ENCODE peak calls at places on chromosomes 1 and 21, in eight cellular contexts. One of them, this sample, is unnamed.

GRCh38 chr21:46381521-46381920 is 57.6 kb downstream of the PCNT start:
- DNase-seq in AG04450: no peak
- DNase-seq in CD4-positive, alpha-beta T cell: no peak
- DNase-seq in mesenchymal stem cell: no peak
- DNase-seq in psoas muscle: no peak
- DNase-seq in neuronal stem cell: no peak
- DNase-seq in upper lobe of right lung: no peak
- DNase-seq in CD4-positive, CD25-positive, alpha-beta regulatory T cell: no peak
- DNase-seq in this sample: no peak

GRCh38 chr21:46540087-46540710 is 64.7 kb downstream of the S100B start:
- DNase-seq in mesenchymal stem cell: no peak
- DNase-seq in CD4-positive, CD25-positive, alpha-beta regulatory T cell: no peak
- DNase-seq in psoas muscle: no peak
- DNase-seq in upper lobe of right lung: no peak
- DNase-seq in AG04450: no peak
- DNase-seq in CD4-positive, alpha-beta T cell: no peak
- DNase-seq in neuronal stem cell: no peak
- DNase-seq in this sample: no peak

GRCh38 chr1:111904478-111905218 is 84.8 kb downstream of the KCND3 start:
- DNase-seq in AG04450: no peak
- DNase-seq in CD4-positive, CD25-positive, alpha-beta regulatory T cell: no peak
- DNase-seq in upper lobe of right lung: no peak
- DNase-seq in psoas muscle: no peak
- DNase-seq in neuronal stem cell: peak; percentile 53
- DNase-seq in CD4-positive, alpha-beta T cell: no peak
- DNase-seq in mesenchymal stem cell: no peak
- DNase-seq in this sample: no peak

GRCh38 chr1:170711682-170712081 is 47.8 kb downstream of the PRRX1 start:
- DNase-seq in psoas muscle: no peak
- DNase-seq in CD4-positive, CD25-positive, alpha-beta regulatory T cell: no peak
- DNase-seq in neuronal stem cell: no peak
- DNase-seq in CD4-positive, alpha-beta T cell: no peak
- DNase-seq in AG04450: peak; percentile 70
- DNase-seq in mesenchymal stem cell: peak; percentile 17
- DNase-seq in upper lobe of right lung: no peak
- DNase-seq in this sample: no peak

GRCh38 chr21:45767071-45768006 is 123.8 kb downstream of the PCBP3 start:
- DNase-seq in neuronal stem cell: no peak
- DNase-seq in psoas muscle: no peak
- DNase-seq in CD4-positive, CD25-positive, alpha-beta regulatory T cell: peak; percentile 59
- DNase-seq in mesenchymal stem cell: no peak
- DNase-seq in upper lobe of right lung: no peak
- DNase-seq in AG04450: no peak
- DNase-seq in CD4-positive, alpha-beta T cell: peak; percentile 20
- DNase-seq in this sample: no peak

GRCh38 chr1:184210822-184211221 is 159.3 kb downstream of the TSEN15 start:
- DNase-seq in psoas muscle: no peak
- DNase-seq in neuronal stem cell: no peak
- DNase-seq in AG04450: no peak
- DNase-seq in CD4-positive, alpha-beta T cell: no peak
- DNase-seq in upper lobe of right lung: no peak
- DNase-seq in CD4-positive, CD25-positive, alpha-beta regulatory T cell: no peak
- DNase-seq in mesenchymal stem cell: no peak
- DNase-seq in this sample: no peak

GRCh38 chr1:111203681-111204210 is 3.3 kb upstream of the DENND2D start:
- DNase-seq in mesenchymal stem cell: no peak
- DNase-seq in AG04450: no peak
- DNase-seq in CD4-positive, CD25-positive, alpha-beta regulatory T cell: peak; percentile 79
- DNase-seq in CD4-positive, alpha-beta T cell: peak; percentile 52
- DNase-seq in psoas muscle: peak; percentile 77
- DNase-seq in neuronal stem cell: no peak
- DNase-seq in upper lobe of right lung: peak; percentile 97
- DNase-seq in this sample: peak; percentile 87

GRCh38 chr1:66778266-66778665 is 22.8 kb downstream of the INSL5 start:
- DNase-seq in CD4-positive, CD25-positive, alpha-beta regulatory T cell: no peak
- DNase-seq in neuronal stem cell: no peak
- DNase-seq in AG04450: no peak
- DNase-seq in mesenchymal stem cell: no peak
- DNase-seq in psoas muscle: no peak
- DNase-seq in upper lobe of right lung: no peak
- DNase-seq in CD4-positive, alpha-beta T cell: no peak
- DNase-seq in this sample: no peak

GRCh38 chr21:34885125-34885524 is 164.0 kb downstream of the RUNX1 start:
- DNase-seq in upper lobe of right lung: no peak
- DNase-seq in CD4-positive, CD25-positive, alpha-beta regulatory T cell: no peak
- DNase-seq in AG04450: no peak
- DNase-seq in neuronal stem cell: no peak
- DNase-seq in psoas muscle: no peak
- DNase-seq in CD4-positive, alpha-beta T cell: no peak
- DNase-seq in mesenchymal stem cell: no peak
- DNase-seq in this sample: no peak

GRCh38 chr1:111476761-111477309 is 3.1 kb downstream of the C1orf162 start:
- DNase-seq in upper lobe of right lung: no peak
- DNase-seq in CD4-positive, CD25-positive, alpha-beta regulatory T cell: peak; percentile 71
- DNase-seq in CD4-positive, alpha-beta T cell: peak; percentile 33
- DNase-seq in AG04450: no peak
- DNase-seq in psoas muscle: no peak
- DNase-seq in mesenchymal stem cell: no peak
- DNase-seq in neuronal stem cell: no peak
- DNase-seq in this sample: no peak

GRCh38 chr1:202289009-202289408 is 52.7 kb downstream of the UBE2T start:
- DNase-seq in mesenchymal stem cell: no peak
- DNase-seq in CD4-positive, alpha-beta T cell: no peak
- DNase-seq in AG04450: no peak
- DNase-seq in neuronal stem cell: no peak
- DNase-seq in psoas muscle: no peak
- DNase-seq in upper lobe of right lung: no peak
- DNase-seq in CD4-positive, CD25-positive, alpha-beta regulatory T cell: no peak
- DNase-seq in this sample: no peak

GRCh38 chr1:25481625-25482024 is 50.9 kb downstream of the MACO1 start:
- DNase-seq in mesenchymal stem cell: no peak
- DNase-seq in psoas muscle: no peak
- DNase-seq in CD4-positive, CD25-positive, alpha-beta regulatory T cell: no peak
- DNase-seq in upper lobe of right lung: no peak
- DNase-seq in neuronal stem cell: no peak
- DNase-seq in CD4-positive, alpha-beta T cell: no peak
- DNase-seq in AG04450: no peak
- DNase-seq in this sample: no peak

GRCh38 chr1:48793863-48794262 is 17.2 kb upstream of the BEND5 start:
- DNase-seq in CD4-positive, CD25-positive, alpha-beta regulatory T cell: no peak
- DNase-seq in mesenchymal stem cell: no peak
- DNase-seq in upper lobe of right lung: no peak
- DNase-seq in CD4-positive, alpha-beta T cell: no peak
- DNase-seq in AG04450: no peak
- DNase-seq in psoas muscle: no peak
- DNase-seq in neuronal stem cell: no peak
- DNase-seq in this sample: no peak

GRCh38 chr1:26686795-26687194 is 9.0 kb upstream of the ARID1A start:
- DNase-seq in CD4-positive, alpha-beta T cell: no peak
- DNase-seq in AG04450: no peak
- DNase-seq in psoas muscle: no peak
- DNase-seq in neuronal stem cell: no peak
- DNase-seq in CD4-positive, CD25-positive, alpha-beta regulatory T cell: no peak
- DNase-seq in upper lobe of right lung: no peak
- DNase-seq in mesenchymal stem cell: peak; percentile 45
- DNase-seq in this sample: no peak

GRCh38 chr1:71834570-71835441 is 447.5 kb downstream of the NEGR1 start:
- DNase-seq in AG04450: no peak
- DNase-seq in upper lobe of right lung: no peak
- DNase-seq in neuronal stem cell: no peak
- DNase-seq in mesenchymal stem cell: no peak
- DNase-seq in CD4-positive, CD25-positive, alpha-beta regulatory T cell: no peak
- DNase-seq in psoas muscle: no peak
- DNase-seq in CD4-positive, alpha-beta T cell: no peak
- DNase-seq in this sample: no peak

GRCh38 chr1:119080586-119080985 is 59.9 kb downstream of the WARS2 start:
- DNase-seq in neuronal stem cell: no peak
- DNase-seq in psoas muscle: peak; percentile 19
- DNase-seq in mesenchymal stem cell: peak; percentile 76
- DNase-seq in CD4-positive, CD25-positive, alpha-beta regulatory T cell: no peak
- DNase-seq in CD4-positive, alpha-beta T cell: no peak
- DNase-seq in AG04450: peak; percentile 82
- DNase-seq in upper lobe of right lung: no peak
- DNase-seq in this sample: no peak

GRCh38 chr1:22123071-22123390 is 19.9 kb downstream of the WNT4 start:
- DNase-seq in CD4-positive, alpha-beta T cell: no peak
- DNase-seq in neuronal stem cell: no peak
- DNase-seq in mesenchymal stem cell: no peak
- DNase-seq in AG04450: no peak
- DNase-seq in upper lobe of right lung: peak; percentile 60
- DNase-seq in psoas muscle: no peak
- DNase-seq in CD4-positive, CD25-positive, alpha-beta regulatory T cell: no peak
- DNase-seq in this sample: no peak

GRCh38 chr1:22122273-22123070 is 20.4 kb downstream of the WNT4 start:
- DNase-seq in CD4-positive, alpha-beta T cell: no peak
- DNase-seq in psoas muscle: no peak
- DNase-seq in neuronal stem cell: no peak
- DNase-seq in upper lobe of right lung: no peak
- DNase-seq in mesenchymal stem cell: no peak
- DNase-seq in AG04450: no peak
- DNase-seq in CD4-positive, CD25-positive, alpha-beta regulatory T cell: no peak
- DNase-seq in this sample: no peak

GRCh38 chr1:22123901-22124404 is 18.9 kb downstream of the WNT4 start:
- DNase-seq in neuronal stem cell: no peak
- DNase-seq in CD4-positive, CD25-positive, alpha-beta regulatory T cell: no peak
- DNase-seq in upper lobe of right lung: peak; percentile 44
- DNase-seq in AG04450: no peak
- DNase-seq in psoas muscle: no peak
- DNase-seq in mesenchymal stem cell: no peak
- DNase-seq in CD4-positive, alpha-beta T cell: no peak
- DNase-seq in this sample: no peak

GRCh38 chr1:22126531-22126930 is 16.4 kb downstream of the WNT4 start:
- DNase-seq in upper lobe of right lung: no peak
- DNase-seq in psoas muscle: no peak
- DNase-seq in AG04450: no peak
- DNase-seq in mesenchymal stem cell: no peak
- DNase-seq in CD4-positive, alpha-beta T cell: no peak
- DNase-seq in CD4-positive, CD25-positive, alpha-beta regulatory T cell: no peak
- DNase-seq in neuronal stem cell: no peak
- DNase-seq in this sample: no peak

GRCh38 chr1:22124592-22125229 is 18.2 kb downstream of the WNT4 start:
- DNase-seq in upper lobe of right lung: peak; percentile 23
- DNase-seq in CD4-positive, CD25-positive, alpha-beta regulatory T cell: no peak
- DNase-seq in neuronal stem cell: no peak
- DNase-seq in mesenchymal stem cell: no peak
- DNase-seq in CD4-positive, alpha-beta T cell: no peak
- DNase-seq in AG04450: no peak
- DNase-seq in psoas muscle: no peak
- DNase-seq in this sample: no peak
- H3K27ac ChIP-seq in upper lobe of right lung: no peak overlapping the region
- H3K27ac ChIP-seq in CD4-positive, CD25-positive, alpha-beta regulatory T cell: no peak overlapping the region
- H3K27ac ChIP-seq in neuronal stem cell: no peak overlapping the region
- H3K27ac ChIP-seq in mesenchymal stem cell: no peak overlapping the region
- H3K27ac ChIP-seq in CD4-positive, alpha-beta T cell: no peak overlapping the region
- H3K27ac ChIP-seq in AG04450: no peak overlapping the region
- H3K27ac ChIP-seq in psoas muscle: no peak overlapping the region
- H3K27ac ChIP-seq in this sample: no peak overlapping the region

GRCh38 chr1:5189384-5189783 is 535.0 kb downstream of the AJAP1 start:
- DNase-seq in CD4-positive, CD25-positive, alpha-beta regulatory T cell: no peak
- DNase-seq in CD4-positive, alpha-beta T cell: no peak
- DNase-seq in psoas muscle: no peak
- DNase-seq in upper lobe of right lung: no peak
- DNase-seq in neuronal stem cell: no peak
- DNase-seq in AG04450: no peak
- DNase-seq in mesenchymal stem cell: no peak
- DNase-seq in this sample: no peak
- H3K9me3 ChIP-seq in CD4-positive, CD25-positive, alpha-beta regulatory T cell: no peaks in the 10 kb centered on the region
- H3K9me3 ChIP-seq in CD4-positive, alpha-beta T cell: no peaks in the 10 kb centered on the region
- H3K9me3 ChIP-seq in psoas muscle: no peaks in the 10 kb centered on the region
- H3K9me3 ChIP-seq in upper lobe of right lung: no peaks in the 10 kb centered on the region
- H3K9me3 ChIP-seq in neuronal stem cell: no peaks in the 10 kb centered on the region
- H3K9me3 ChIP-seq in AG04450: peaks cover 34% of the 10 kb centered on the region
- H3K9me3 ChIP-seq in mesenchymal stem cell: peaks cover 31% of the 10 kb centered on the region
- H3K9me3 ChIP-seq in this sample: no peaks in the 10 kb centered on the region

GRCh38 chr1:234540404-234540762 is 61.4 kb upstream of the TARBP1 start:
- DNase-seq in CD4-positive, CD25-positive, alpha-beta regulatory T cell: no peak
- DNase-seq in CD4-positive, alpha-beta T cell: no peak
- DNase-seq in upper lobe of right lung: no peak
- DNase-seq in AG04450: no peak
- DNase-seq in psoas muscle: no peak
- DNase-seq in neuronal stem cell: no peak
- DNase-seq in mesenchymal stem cell: no peak
- DNase-seq in this sample: no peak

GRCh38 chr1:234543442-234544093 is 64.6 kb upstream of the TARBP1 start:
- DNase-seq in upper lobe of right lung: no peak
- DNase-seq in mesenchymal stem cell: no peak
- DNase-seq in CD4-positive, alpha-beta T cell: no peak
- DNase-seq in psoas muscle: no peak
- DNase-seq in AG04450: no peak
- DNase-seq in neuronal stem cell: no peak
- DNase-seq in CD4-positive, CD25-positive, alpha-beta regulatory T cell: no peak
- DNase-seq in this sample: no peak

GRCh38 chr1:234541281-234541975 is 62.4 kb upstream of the TARBP1 start:
- DNase-seq in CD4-positive, alpha-beta T cell: no peak
- DNase-seq in mesenchymal stem cell: peak; percentile 41
- DNase-seq in psoas muscle: no peak
- DNase-seq in AG04450: no peak
- DNase-seq in CD4-positive, CD25-positive, alpha-beta regulatory T cell: no peak
- DNase-seq in neuronal stem cell: no peak
- DNase-seq in upper lobe of right lung: no peak
- DNase-seq in this sample: no peak

GRCh38 chr1:234544094-234544579 is 65.2 kb upstream of the TARBP1 start:
- DNase-seq in psoas muscle: peak; percentile 62
- DNase-seq in mesenchymal stem cell: peak; percentile 100
- DNase-seq in neuronal stem cell: no peak
- DNase-seq in CD4-positive, CD25-positive, alpha-beta regulatory T cell: peak; percentile 32
- DNase-seq in CD4-positive, alpha-beta T cell: peak; percentile 19
- DNase-seq in upper lobe of right lung: no peak
- DNase-seq in AG04450: peak; percentile 96
- DNase-seq in this sample: peak; percentile 80

DNA sequence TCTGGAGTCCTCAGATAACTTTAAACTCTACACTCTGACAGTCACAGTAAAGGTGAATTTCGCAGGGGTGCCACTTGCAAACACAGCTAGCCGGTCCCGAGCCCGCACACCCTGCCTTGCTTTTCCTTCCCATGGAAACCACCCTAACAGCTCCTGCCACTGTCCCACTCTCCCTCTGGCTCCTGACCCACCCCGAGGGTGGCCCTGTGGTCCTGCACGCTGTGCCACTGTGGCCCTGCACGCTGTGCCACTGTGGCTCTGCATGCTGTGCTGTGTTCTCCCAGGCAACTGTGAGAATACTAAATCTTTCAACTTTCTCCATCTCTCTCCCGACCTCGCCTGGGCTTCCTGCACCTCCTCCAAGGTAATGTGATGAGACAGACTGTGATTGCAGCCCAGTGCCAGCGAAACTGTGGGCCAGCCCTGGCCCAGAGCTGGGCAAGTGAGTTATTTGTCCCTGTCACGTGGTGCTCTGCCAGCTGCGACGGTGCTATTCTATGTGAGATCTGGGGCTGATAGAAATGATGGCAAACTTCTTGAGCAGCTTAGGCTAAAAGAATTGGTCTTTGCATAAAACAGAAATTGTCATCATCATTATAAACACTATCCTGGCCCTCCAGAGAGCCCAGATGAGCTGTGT is 63.4 kb upstream of the TARBP1 start:
- DNase-seq in psoas muscle: peak; percentile 57
- DNase-seq in AG04450: no peak
- DNase-seq in upper lobe of right lung: no peak
- DNase-seq in CD4-positive, CD25-positive, alpha-beta regulatory T cell: no peak
- DNase-seq in neuronal stem cell: no peak
- DNase-seq in CD4-positive, alpha-beta T cell: no peak
- DNase-seq in mesenchymal stem cell: no peak
- DNase-seq in this sample: no peak
- H3K27ac ChIP-seq in psoas muscle: peak overlapping the region; percentile 98
- H3K27ac ChIP-seq in AG04450: no peak overlapping the region
- H3K27ac ChIP-seq in upper lobe of right lung: no peak overlapping the region
- H3K27ac ChIP-seq in CD4-positive, CD25-positive, alpha-beta regulatory T cell: no peak overlapping the region
- H3K27ac ChIP-seq in neuronal stem cell: no peak overlapping the region
- H3K27ac ChIP-seq in CD4-positive, alpha-beta T cell: no peak overlapping the region
- H3K27ac ChIP-seq in mesenchymal stem cell: no peak overlapping the region
- H3K27ac ChIP-seq in this sample: no peak overlapping the region

GRCh38 chr21:17578162-17578561 is 34.5 kb downstream of the BTG3 start:
- DNase-seq in psoas muscle: no peak
- DNase-seq in upper lobe of right lung: no peak
- DNase-seq in CD4-positive, CD25-positive, alpha-beta regulatory T cell: no peak
- DNase-seq in CD4-positive, alpha-beta T cell: no peak
- DNase-seq in mesenchymal stem cell: no peak
- DNase-seq in neuronal stem cell: no peak
- DNase-seq in AG04450: no peak
- DNase-seq in this sample: no peak
- H3K9me3 ChIP-seq in psoas muscle: no peaks in the 10 kb centered on the region
- H3K9me3 ChIP-seq in upper lobe of right lung: no peaks in the 10 kb centered on the region
- H3K9me3 ChIP-seq in CD4-positive, CD25-positive, alpha-beta regulatory T cell: no peaks in the 10 kb centered on the region
- H3K9me3 ChIP-seq in CD4-positive, alpha-beta T cell: no peaks in the 10 kb centered on the region
- H3K9me3 ChIP-seq in mesenchymal stem cell: no peaks in the 10 kb centered on the region
- H3K9me3 ChIP-seq in neuronal stem cell: no peaks in the 10 kb centered on the region
- H3K9me3 ChIP-seq in AG04450: no peaks in the 10 kb centered on the region
- H3K9me3 ChIP-seq in this sample: no peaks in the 10 kb centered on the region